ENCODE peak calls at places on chromosomes 6 and 20, in four cellular contexts. X, S, K and T are unnamed samples.

GRCh38 chr20:57385940-57386339 is 5.3 kb upstream of the RBM38 start:
- DNase-seq in X (no peak), S (no peak), K (no peak), T (no peak)

GRCh38 chr6:130752292-130752691 is 74.9 kb upstream of the SMLR1 start:
- DNase-seq in X (no peak), S (no peak), K (no peak), T (no peak)

GRCh38 chr6:85714893-85715530 is 72.3 kb upstream of the SYNCRIP start:
- DNase-seq in X (no peak), S (no peak), K (no peak), T (no peak)

GRCh38 chr6:79946773-79947190 is 571 bp downstream of the ELOVL4 start:
- DNase-seq in X (peak; percentile 28), S (no peak), K (no peak), T (peak; percentile 18)

GRCh38 chr20:33796263-33796906 is 14.8 kb upstream of the CHMP4B start:
- DNase-seq in X (no peak), S (no peak), K (no peak), T (no peak)

GRCh38 chr6:166330612-166331011 is 11.7 kb downstream of the SFT2D1 start:
- DNase-seq in X (peak; percentile 64), S (no peak), K (peak; percentile 89), T (no peak)

GRCh38 chr6:130070747-130071146 is 52.4 kb downstream of the L3MBTL3 start:
- DNase-seq in X (no peak), S (no peak), K (no peak), T (no peak)

GRCh38 chr6:5205877-5206840 is 54.6 kb downstream of the LYRM4 start:
- DNase-seq in X (peak; percentile 17), S (no peak), K (peak; percentile 95), T (no peak)

GRCh38 chr6:66210964-66211363 is 503.9 kb upstream of the EYS start:
- DNase-seq in X (no peak), S (no peak), K (no peak), T (no peak)

GRCh38 chr6:83199865-83200230 is 6.7 kb downstream of the RWDD2A start:
- DNase-seq in X (no peak), S (no peak), K (no peak), T (no peak)

GRCh38 chr20:53865905-53866786 is 204.2 kb downstream of the BCAS1 start:
- DNase-seq in X (no peak), S (no peak), K (peak; percentile 59), T (peak; percentile 63)

GRCh38 chr6:16635810-16636602 is 125.3 kb downstream of the ATXN1 start:
- DNase-seq in X (no peak), S (peak; percentile 80), K (peak; percentile 33), T (peak; percentile 42)

GRCh38 chr6:105608711-105609374 is 206.0 kb upstream of the PREP start:
- DNase-seq in X (no peak), S (no peak), K (peak; percentile 5), T (no peak)

GRCh38 chr6:137452331-137452894 is 41.8 kb downstream of the OLIG3 start:
- DNase-seq in X (no peak), S (no peak), K (no peak), T (no peak)

GRCh38 chr20:1654994-1655393 is 2.6 kb downstream of the SIRPG start:
- DNase-seq in X (no peak), S (no peak), K (no peak), T (no peak)
- TF ChIP-seq SUZ12 in X (no peak), S (no peak), K (no peak), T (no peak)

GRCh38 chr6:138970856-138971425 is 17.1 kb downstream of the REPS1 start:
- DNase-seq in X (no peak), S (no peak), K (no peak), T (no peak)
- TF ChIP-seq SUZ12 in X (no peak), S (no peak), K (no peak), T (no peak)

GRCh38 chr6:31076611-31077010 is 35.8 kb downstream of the C6orf15 start:
- DNase-seq in X (no peak), S (no peak), K (no peak), T (no peak)

GRCh38 chr6:31083742-31084354 is 28.5 kb downstream of the C6orf15 start:
- DNase-seq in X (peak; percentile 55), S (no peak), K (peak; percentile 34), T (peak; percentile 50)

GRCh38 chr6:31075528-31075927 is 36.8 kb downstream of the C6orf15 start:
- DNase-seq in X (no peak), S (no peak), K (no peak), T (no peak)

GRCh38 chr6:31081872-31082271 is 30.5 kb downstream of the C6orf15 start:
- DNase-seq in X (no peak), S (no peak), K (no peak), T (no peak)

DNA sequence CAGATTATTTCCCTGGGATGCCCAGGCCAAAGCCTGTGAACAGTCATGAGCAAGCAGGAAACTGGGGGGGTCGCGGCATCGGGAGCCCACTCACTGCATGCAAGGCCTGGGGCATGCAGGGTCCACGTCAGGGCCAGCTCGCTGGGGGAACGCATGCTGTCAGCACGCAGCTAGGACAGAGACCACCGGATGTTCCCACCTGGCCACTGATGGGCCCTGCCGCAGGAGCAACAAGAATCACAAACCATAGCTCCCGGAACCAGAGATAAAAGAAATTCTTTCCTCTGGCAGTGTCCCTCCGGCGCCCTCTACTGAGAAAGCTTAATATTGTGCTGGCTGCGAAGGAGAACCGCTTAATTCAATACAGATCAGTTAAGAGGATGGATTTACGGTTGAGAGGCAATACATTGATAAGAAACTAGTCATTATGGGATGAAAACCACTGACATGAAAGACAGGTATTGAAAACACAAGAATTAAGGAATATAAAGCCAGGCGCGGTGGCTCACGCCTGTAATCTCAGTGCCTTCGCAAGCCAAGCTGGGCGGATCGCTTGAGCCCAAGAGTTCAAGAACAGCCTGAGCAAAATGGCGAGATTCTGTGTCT is 32.6 kb downstream of the C6orf15 start:
- DNase-seq in X (peak; percentile 66), S (no peak), K (peak; percentile 64), T (peak; percentile 33)
- TF ChIP-seq SUZ12 in X (no peak), S (no peak), K (no peak), T (no peak)

GRCh38 chr6:112298021-112298745 is 43.8 kb upstream of the LAMA4 start:
- DNase-seq in X (no peak), S (no peak), K (no peak), T (no peak)
- TF ChIP-seq SUZ12 in X (no peak), S (no peak), K (no peak), T (no peak)

DNA sequence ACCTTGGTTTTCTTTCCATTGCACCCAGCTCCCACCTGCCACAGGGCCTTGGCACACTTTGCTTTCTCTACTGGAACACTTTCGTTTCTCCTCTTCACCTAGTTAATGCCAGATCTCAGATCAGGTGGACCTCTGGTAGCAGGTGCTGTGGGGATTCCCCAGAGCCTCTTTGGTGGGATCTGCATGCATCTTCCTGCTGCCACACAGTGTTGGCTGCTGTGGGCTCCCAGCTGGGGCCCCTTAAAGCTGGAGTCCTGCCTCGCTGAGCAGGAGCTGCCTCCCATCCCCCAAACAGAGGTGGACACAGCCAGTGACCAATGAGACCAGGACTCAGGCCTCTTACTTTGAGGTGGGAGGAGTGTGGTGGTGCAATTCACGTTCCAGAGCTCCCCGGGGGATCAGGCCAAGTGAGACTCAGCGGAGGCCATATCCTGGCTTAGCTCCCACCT is 28.4 kb downstream of the CEBPB start:
- DNase-seq in X (no peak), S (no peak), K (peak; percentile 54), T (no peak)
- TF ChIP-seq SUZ12 in X (no peak), S (no peak), K (no peak), T (no peak)

GRCh38 chr6:95795927-95796326 is 218.6 kb downstream of the MANEA start:
- DNase-seq in X (no peak), S (no peak), K (peak; percentile 46), T (no peak)
- TF ChIP-seq SUZ12 in X (no peak), S (no peak), K (no peak), T (no peak)

GRCh38 chr20:23361651-23362391 is at the start of gene GZF1:
- DNase-seq in X (peak; percentile 94), S (peak; percentile 95), K (peak; percentile 98), T (peak; percentile 92)

GRCh38 chr20:23358923-23359572 is 2.9 kb upstream of the GZF1 start:
- DNase-seq in X (no peak), S (no peak), K (peak; percentile 82), T (no peak)

GRCh38 chr20:23362392-23363256 is 642 bp downstream of the GZF1 start:
- DNase-seq in X (peak; percentile 18), S (no peak), K (peak; percentile 46), T (no peak)

GRCh38 chr20:23363257-23363649 is 1.3 kb downstream of the GZF1 start:
- DNase-seq in X (no peak), S (no peak), K (no peak), T (no peak)

DNA sequence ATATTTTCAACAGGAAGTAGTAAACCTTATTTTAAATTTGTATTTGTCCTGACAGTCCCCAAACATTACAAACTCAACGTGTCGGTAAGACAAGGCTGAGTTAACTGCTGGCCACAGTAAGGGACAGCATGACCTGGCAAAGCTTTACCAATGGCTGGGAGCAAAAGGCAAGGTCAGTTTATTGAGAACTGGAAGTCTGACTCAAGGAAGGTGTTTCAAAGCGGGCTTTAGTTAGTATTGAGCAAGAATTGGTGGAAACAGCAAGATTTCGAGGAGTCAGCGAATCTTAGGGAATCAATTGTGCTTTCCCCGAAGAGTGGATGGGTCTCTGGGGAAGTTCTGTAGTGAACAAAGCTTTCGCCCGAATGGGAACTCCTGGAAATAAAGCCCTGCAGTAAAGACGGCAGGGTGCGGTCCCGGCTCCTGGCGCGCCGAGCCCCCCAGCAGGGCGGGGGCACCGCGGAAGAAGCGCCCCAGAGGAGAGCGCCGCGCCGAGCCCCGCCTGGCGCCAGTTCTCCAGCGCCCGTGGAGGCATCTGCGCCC is 803 bp upstream of the GZF1 start:
- DNase-seq in X (peak; percentile 17), S (no peak), K (peak; percentile 74), T (no peak)
- TF ChIP-seq SUZ12 in X (no peak), S (no peak), K (no peak), T (no peak)